ENCODE peak calls at places on chromosome 15, in ten cellular contexts. V, E, Q, W, U, M, A, L, G and K are unnamed samples.

GRCh38 chr15:84736375-84736774 is 12.0 kb upstream of the ZNF592 start:
- DNase-seq in W (peak), A (no peak), Q (no peak), M (peak), G (no peak), V (no peak), L (peak), E (no peak), U (no peak), K (no peak)

GRCh38 chr15:89332446-89332845 is 2.2 kb downstream of the POLG start:
- DNase-seq in G (no peak), A (no peak), V (no peak), U (no peak), L (no peak), M (no peak), E (peak), Q (no peak), W (peak), K (no peak)

GRCh38 chr15:64092075-64092820 is 1.4 kb downstream of the CIAO2A start:
- DNase-seq in W (no peak), U (no peak), L (no peak), Q (no peak), M (no peak), G (peak), A (no peak), E (no peak), V (no peak), K (no peak)

GRCh38 chr15:37035349-37035748 is 65.0 kb downstream of the MEIS2 start:
- DNase-seq in G (no peak), E (no peak), M (no peak), A (no peak), L (no peak), V (no peak), W (no peak), Q (peak), U (no peak), K (no peak)

GRCh38 chr15:41653760-41654159 is 6.4 kb upstream of the MGA start:
- DNase-seq in A (no peak), U (no peak), Q (no peak), V (no peak), M (no peak), L (no peak), W (no peak), E (no peak), G (no peak), K (no peak)

GRCh38 chr15:100215843-100216169 is 126.0 kb downstream of the ADAMTS17 start:
- DNase-seq in A (peak), Q (no peak), W (no peak), U (no peak), G (no peak), M (no peak), E (no peak), V (no peak), L (no peak), K (no peak)

GRCh38 chr15:101250931-101251829 is 668 bp downstream of the CHSY1 start:
- DNase-seq in A (peak), E (no peak), G (no peak), M (peak), Q (peak), V (no peak), W (peak), U (no peak), L (peak), K (no peak)

GRCh38 chr15:29139072-29139471 is 130.6 kb downstream of the NSMCE3 start:
- DNase-seq in L (no peak), M (no peak), A (no peak), U (no peak), E (no peak), G (no peak), W (no peak), V (no peak), Q (no peak), K (peak)

GRCh38 chr15:56327721-56328502 is 37.3 kb upstream of the TEX9 start:
- DNase-seq in G (no peak), W (no peak), U (no peak), A (no peak), Q (no peak), E (no peak), M (no peak), L (no peak), V (no peak), K (no peak)